ENCODE peak calls at places on chromosome 11, in four cellular contexts. I is anterior cingulate cortex; S is tibial artery; F is stimulated activated naive CD8-positive, alpha-beta T cell treated with anti-CD3 and anti-CD28 coated beads, Interleukin-15, Interleukin-2, amounts not matched to agents 100 U/mL and 50 U/mL, for 24 hours. V is an unnamed sample.

GRCh38 chr11:64996710-64997380 is at the start of gene BATF2:
- DNase-seq in I (peak; percentile 27), S (peak; percentile 80), F (peak; percentile 16), V (peak; percentile 84)

GRCh38 chr11:118476676-118477075 is 40.4 kb downstream of the KMT2A start:
- DNase-seq in I (no peak), S (no peak), F (no peak), V (no peak)

GRCh38 chr11:88535916-88536547 is 198.5 kb upstream of the CTSC start:
- DNase-seq in I (no peak), S (no peak), F (no peak), V (no peak)

GRCh38 chr11:38593649-38594048 is 1995.6 kb upstream of the RAG2 start:
- DNase-seq in I (no peak), S (no peak), F (no peak), V (no peak)

GRCh38 chr11:44556735-44557409 is 8.6 kb upstream of the CD82 start:
- DNase-seq in I (peak; percentile 48), S (peak; percentile 70), F (peak; percentile 74), V (peak; percentile 85)

GRCh38 chr11:116835791-116836647 is 1.4 kb downstream of the APOA1 start:
- DNase-seq in I (peak; percentile 75), S (peak; percentile 83), F (peak; percentile 83), V (peak; percentile 94)

GRCh38 chr11:121194731-121195596 is 93.9 kb downstream of the TECTA start:
- DNase-seq in I (peak; percentile 4), S (peak; percentile 41), F (peak; percentile 63), V (no peak)

GRCh38 chr11:104968856-104969776 is 742 bp upstream of the CASP4 start:
- DNase-seq in I (no peak), S (peak; percentile 33), F (no peak), V (peak; percentile 34)

GRCh38 chr11:100799445-100799844 is 112.4 kb downstream of the ARHGAP42 start:
- DNase-seq in I (no peak), S (no peak), F (no peak), V (no peak)

GRCh38 chr11:79314906-79315689 is 125.7 kb downstream of the TENM4 start:
- DNase-seq in I (no peak), S (no peak), F (no peak), V (no peak)

GRCh38 chr11:104700609-104701008 is 197.7 kb downstream of the CASP12 start:
- DNase-seq in I (no peak), S (no peak), F (no peak), V (no peak)